ENCODE peak calls at places on chromosomes 7 and 10, in five cellular contexts. V, D, H, A and G are unnamed samples.

GRCh38 chr10:102752934-102753664 is 9.4 kb downstream of the WBP1L start:
- DNase-seq in V (peak), D (peak), H (no peak), A (no peak), G (no peak)

GRCh38 chr10:13528875-13529713 is at the start of gene BEND7:
- DNase-seq in V (no peak), D (peak), H (peak), A (no peak), G (peak)

GRCh38 chr7:28181921-28182517 is 1.4 kb upstream of the JAZF1 start:
- DNase-seq in V (no peak), D (no peak), H (no peak), A (no peak), G (no peak)

GRCh38 chr10:132354356-132355094 is 22.5 kb downstream of the LRRC27 start:
- DNase-seq in V (no peak), D (no peak), H (peak), A (no peak), G (no peak)

GRCh38 chr7:139016931-139017511 is 18.8 kb downstream of the ZC3HAV1L start:
- DNase-seq in V (peak), D (peak), H (no peak), A (peak), G (peak)

GRCh38 chr10:11225935-11226334 is 208.3 kb downstream of the CELF2 start:
- DNase-seq in V (peak), D (no peak), H (no peak), A (no peak), G (no peak)

GRCh38 chr7:373818-374705 is 84.1 kb downstream of the FOXL3 start:
- DNase-seq in V (no peak), D (no peak), H (peak), A (no peak), G (peak)

GRCh38 chr7:1096156-1097119 is 8.5 kb downstream of the GPER1 start:
- DNase-seq in V (no peak), D (no peak), H (peak), A (no peak), G (no peak)

GRCh38 chr7:147412109-147412508 is 1178.5 kb upstream of the C7orf33 start:
- DNase-seq in V (no peak), D (no peak), H (no peak), A (no peak), G (no peak)